ENCODE peak calls at places on chromosomes 5 and 9, in nine cellular contexts. X is glutamatergic neuron; W is stimulated activated CD4-positive, alpha-beta T cell treated with anti-CD3 and anti-CD28 coated beads, Interleukin-4, amount 100 ng/mL, for 1 hour; J is DMS79; V is activated CD4-positive, CD25-positive, alpha-beta regulatory T cell treated with anti-CD3 and anti-CD28 coated beads, Interleukin-2, amount 50 U/mL, for 72 hours; U is CD8-positive, alpha-beta memory T cell; P is naive thymus-derived CD8-positive, alpha-beta T cell; H is NB4; F is RCC 7860. Q is an unnamed sample.
A peak's percentile ranks its signal among the peaks of the same experiment; 100 is the strongest.

GRCh38 chr9:117963493-117963892 is 259.3 kb downstream of the TLR4 start:
- DNase-seq in P (no peak), V (no peak), J (no peak), U (no peak), H (no peak), F (no peak), X (no peak), W (no peak), Q (no peak)

GRCh38 chr5:76717222-76718083 is 1.5 kb downstream of the F2R start:
- DNase-seq in H (no peak), J (no peak), W (no peak), U (no peak), P (no peak), X (no peak), V (no peak), F (no peak), Q (no peak)

GRCh38 chr9:19174127-19174921 is 47.0 kb upstream of the PLIN2 start:
- DNase-seq in U (peak; percentile 17), J (no peak), W (peak; percentile 10), V (no peak), F (peak; percentile 79), H (peak; percentile 98), X (peak; percentile 34), P (no peak), Q (peak; percentile 46)

GRCh38 chr5:133698646-133699526 is 86.5 kb upstream of the FSTL4 start:
- DNase-seq in W (no peak), J (no peak), U (no peak), X (no peak), F (no peak), V (no peak), H (no peak), P (no peak), Q (no peak)

GRCh38 chr5:61020415-61020814 is 75.4 kb downstream of the NDUFAF2 start:
- DNase-seq in U (no peak), P (no peak), J (no peak), X (no peak), V (no peak), W (no peak), H (no peak), F (no peak), Q (no peak)

GRCh38 chr9:116355153-116355827 is 201.7 kb downstream of the PAPPA start:
- DNase-seq in F (no peak), P (no peak), X (no peak), V (no peak), J (peak; percentile 53), H (peak; percentile 13), U (no peak), W (no peak), Q (no peak)

GRCh38 chr5:179679014-179679674 is 1.7 kb downstream of the CBY3 start:
- DNase-seq in U (peak; percentile 67), V (peak; percentile 75), H (peak; percentile 85), X (peak; percentile 82), J (peak; percentile 93), W (peak; percentile 65), F (no peak), P (peak; percentile 78), Q (peak; percentile 79)

GRCh38 chr5:32342656-32343055 is 29.9 kb upstream of the MTMR12 start:
- DNase-seq in W (no peak), V (no peak), U (no peak), H (no peak), J (no peak), F (no peak), P (no peak), X (no peak), Q (no peak)

GRCh38 chr5:39587675-39588074 is 162.9 kb upstream of the DAB2 start:
- DNase-seq in P (no peak), X (no peak), F (no peak), U (no peak), W (no peak), H (no peak), V (no peak), J (no peak), Q (no peak)

GRCh38 chr5:157253547-157253946 is 12.4 kb upstream of the CYFIP2 start:
- DNase-seq in H (peak; percentile 58), W (no peak), F (no peak), X (peak; percentile 70), J (no peak), V (no peak), U (no peak), P (no peak), Q (no peak)

GRCh38 chr9:98491778-98492177 is 217.0 kb downstream of the GABBR2 start:
- DNase-seq in W (no peak), U (no peak), V (no peak), X (no peak), P (no peak), H (no peak), J (no peak), F (peak; percentile 35), Q (no peak)

GRCh38 chr5:138096363-138096762 is 12.5 kb downstream of the WNT8A start:
- DNase-seq in V (no peak), H (peak; percentile 18), P (no peak), W (no peak), X (no peak), F (no peak), U (no peak), J (no peak), Q (no peak)

GRCh38 chr9:118318770-118319443 is 614.7 kb downstream of the TLR4 start:
- DNase-seq in U (no peak), X (no peak), H (no peak), P (no peak), V (no peak), F (peak; percentile 83), W (no peak), J (no peak), Q (no peak)

GRCh38 chr9:6758418-6759113 is 793 bp downstream of the KDM4C start:
- DNase-seq in P (peak; percentile 70), J (peak; percentile 42), U (peak; percentile 58), X (peak; percentile 68), V (peak; percentile 59), W (peak; percentile 45), F (no peak), H (peak; percentile 84), Q (peak; percentile 81)

GRCh38 chr5:142547445-142548374 is 138.2 kb downstream of the FGF1 start:
- DNase-seq in U (no peak), V (no peak), P (no peak), H (no peak), W (no peak), J (no peak), X (no peak), F (no peak), Q (no peak)

GRCh38 chr5:159657766-159658165 is 258.5 kb upstream of the ADRA1B start:
- DNase-seq in P (no peak), X (no peak), V (no peak), F (no peak), J (no peak), U (no peak), W (no peak), H (no peak), Q (no peak)

GRCh38 chr9:127538849-127539258 is 73.2 kb upstream of the STXBP1 start:
- DNase-seq in W (no peak), V (no peak), U (no peak), J (no peak), H (no peak), X (no peak), P (no peak), F (no peak), Q (no peak)

GRCh38 chr5:181243521-181244307 is at the start of gene RACK1:
- DNase-seq in H (peak; percentile 93), P (peak; percentile 95), U (peak; percentile 85), F (peak; percentile 79), V (peak; percentile 86), X (peak; percentile 88), W (peak; percentile 87), J (no peak), Q (peak; percentile 91)

GRCh38 chr5:57780306-57780958 is 297.8 kb upstream of the ACTBL2 start:
- DNase-seq in U (no peak), W (no peak), V (no peak), X (no peak), H (no peak), J (no peak), P (no peak), F (peak; percentile 25), Q (no peak)

GRCh38 chr5:161765611-161766010 is 80.1 kb downstream of the GABRA6 start:
- DNase-seq in W (no peak), J (no peak), H (no peak), X (no peak), F (no peak), V (no peak), U (no peak), P (no peak), Q (no peak)

GRCh38 chr5:59709833-59710232 is 183.7 kb downstream of the PDE4D start:
- DNase-seq in J (no peak), X (no peak), H (no peak), W (no peak), F (no peak), U (no peak), V (no peak), P (no peak), Q (no peak)

GRCh38 chr5:88390007-88390385 is 121.4 kb upstream of the TMEM161B start:
- DNase-seq in J (no peak), W (no peak), X (no peak), U (no peak), F (no peak), V (no peak), P (no peak), H (no peak), Q (no peak)

GRCh38 chr5:152532714-152533113 is 127.6 kb upstream of the NMUR2 start:
- DNase-seq in H (peak; percentile 56), U (no peak), F (peak; percentile 7), X (no peak), W (no peak), J (peak; percentile 1), P (no peak), V (no peak), Q (peak; percentile 8)

GRCh38 chr5:112921031-112921832 is 795 bp downstream of the REEP5 start:
- DNase-seq in F (peak; percentile 57), V (peak; percentile 67), J (peak; percentile 31), H (peak; percentile 89), U (peak; percentile 54), W (peak; percentile 61), X (peak; percentile 76), P (peak; percentile 72), Q (peak; percentile 46)

GRCh38 chr9:105073147-105073546 is 145.2 kb upstream of the ABCA1 start:
- DNase-seq in U (no peak), J (no peak), X (no peak), P (no peak), F (no peak), W (no peak), H (no peak), V (no peak), Q (no peak)

GRCh38 chr5:34598177-34598794 is 57.8 kb upstream of the RAI14 start:
- DNase-seq in F (peak; percentile 94), X (no peak), H (no peak), V (no peak), J (no peak), U (no peak), W (no peak), P (no peak), Q (no peak)

GRCh38 chr9:98009926-98010325 is 26.8 kb downstream of the ANP32B start:
- DNase-seq in J (no peak), H (no peak), P (no peak), V (no peak), X (no peak), W (no peak), U (no peak), F (no peak), Q (no peak)

GRCh38 chr9:121830441-121831140 is 179.2 kb downstream of the DAB2IP start:
- DNase-seq in W (no peak), H (no peak), X (no peak), F (no peak), V (no peak), U (no peak), J (no peak), P (no peak), Q (no peak)

GRCh38 chr5:119387900-119388618 is 32.2 kb downstream of the TNFAIP8 start:
- DNase-seq in F (no peak), X (no peak), V (no peak), W (no peak), J (no peak), P (no peak), H (no peak), U (no peak), Q (no peak)

GRCh38 chr5:121630402-121630801 is 221.3 kb upstream of the FTMT start:
- DNase-seq in U (no peak), W (no peak), X (no peak), H (no peak), J (no peak), F (no peak), V (no peak), P (no peak), Q (no peak)

GRCh38 chr5:180070726-180071417 is 687 bp downstream of the RNF130 start:
- DNase-seq in J (no peak), W (peak; percentile 5), F (peak; percentile 25), U (no peak), X (peak; percentile 77), V (no peak), P (no peak), H (peak; percentile 86), Q (no peak)